ENCODE peak calls at places on chromosome 10, in six cellular contexts. V is brain microvascular endothelial cell, M is A549, E is transverse colon, J is BJ, P is foreskin fibroblast. N is an unnamed sample.

GRCh38 chr10:5618042-5618441 is 48.4 kb downstream of the ASB13 start:
- DNase-seq in V (no peak), M (no peak), E (no peak), J (no peak), P (no peak), N (no peak)

GRCh38 chr10:1643911-1644810 is 93.2 kb downstream of the ADARB2 start:
- DNase-seq in V (no peak), M (no peak), E (no peak), J (no peak), P (no peak), N (no peak)

GRCh38 chr10:48638739-48639527 is 34.1 kb upstream of the ARHGAP22 start:
- DNase-seq in V (no peak), M (no peak), E (no peak), J (no peak), P (no peak), N (no peak)

GRCh38 chr10:111344804-111345203 is 268.0 kb downstream of the ADRA2A start:
- DNase-seq in V (no peak), M (peak; percentile 12), E (no peak), J (no peak), P (no peak), N (no peak)

GRCh38 chr10:63710703-63711102 is 189.5 kb downstream of the REEP3 start:
- DNase-seq in V (no peak), M (no peak), E (no peak), J (no peak), P (no peak), N (no peak)

GRCh38 chr10:93600446-93600860 is 582 bp downstream of the RBP4 start:
- DNase-seq in V (no peak), M (no peak), E (no peak), J (no peak), P (no peak), N (no peak)

GRCh38 chr10:114754445-114755320 is 66.9 kb upstream of the FHIP2A start:
- DNase-seq in V (no peak), M (no peak), E (no peak), J (peak; percentile 80), P (peak; percentile 46), N (no peak)

GRCh38 chr10:27188259-27188658 is 33.1 kb downstream of the MASTL start:
- DNase-seq in V (no peak), M (no peak), E (no peak), J (no peak), P (no peak), N (no peak)

GRCh38 chr10:99234067-99234738 is 1.4 kb downstream of the HPSE2 start:
- DNase-seq in V (peak; percentile 14), M (peak; percentile 24), E (peak; percentile 50), J (no peak), P (peak; percentile 55), N (no peak)

GRCh38 chr10:13091816-13092215 is 8.1 kb upstream of the OPTN start:
- DNase-seq in V (no peak), M (no peak), E (no peak), J (no peak), P (no peak), N (no peak)

GRCh38 chr10:124003481-124004371 is 89.7 kb downstream of the CHST15 start:
- DNase-seq in V (no peak), M (no peak), E (no peak), J (no peak), P (no peak), N (no peak)

GRCh38 chr10:70847666-70848360 is 32.1 kb downstream of the SGPL1 start:
- DNase-seq in V (no peak), M (no peak), E (no peak), J (no peak), P (no peak), N (no peak)

GRCh38 chr10:131731780-131732630 is 168.8 kb upstream of the PPP2R2D start:
- DNase-seq in V (no peak), M (no peak), E (no peak), J (no peak), P (no peak), N (no peak)

GRCh38 chr10:110817614-110818013 is 54.1 kb upstream of the PDCD4 start:
- DNase-seq in V (no peak), M (no peak), E (no peak), J (no peak), P (no peak), N (no peak)

GRCh38 chr10:27192284-27192683 is 37.1 kb downstream of the MASTL start:
- DNase-seq in V (peak; percentile 86), M (peak; percentile 80), E (no peak), J (peak; percentile 50), P (peak; percentile 91), N (peak; percentile 63)

GRCh38 chr10:29039659-29040309 is 249.1 kb upstream of the LYZL1 start:
- DNase-seq in V (peak; percentile 79), M (peak; percentile 13), E (no peak), J (peak; percentile 83), P (peak; percentile 5), N (no peak)

GRCh38 chr10:62582098-62582705 is 208.0 kb downstream of the ZNF365 start:
- DNase-seq in V (no peak), M (no peak), E (no peak), J (no peak), P (peak; percentile 37), N (no peak)

GRCh38 chr10:59268460-59268859 is 92.0 kb downstream of the PHYHIPL start:
- DNase-seq in V (no peak), M (no peak), E (no peak), J (no peak), P (no peak), N (no peak)

GRCh38 chr10:112813866-112814596 is 136.0 kb upstream of the TCF7L2 start:
- DNase-seq in V (no peak), M (no peak), E (no peak), J (no peak), P (no peak), N (no peak)

GRCh38 chr10:105857284-105858264 is 1216.5 kb downstream of the SORCS3 start:
- DNase-seq in V (no peak), M (no peak), E (no peak), J (no peak), P (no peak), N (no peak)

GRCh38 chr10:132786279-132786528 is 257 bp upstream of the NKX6-2 start:
- DNase-seq in V (no peak), M (no peak), E (no peak), J (no peak), P (no peak), N (no peak)

GRCh38 chr10:79072041-79072441 is 3.3 kb downstream of the ZMIZ1 start:
- DNase-seq in V (no peak), M (no peak), E (no peak), J (no peak), P (no peak), N (no peak)

GRCh38 chr10:79074732-79075131 is 6.0 kb downstream of the ZMIZ1 start:
- DNase-seq in V (no peak), M (no peak), E (peak; percentile 77), J (no peak), P (no peak), N (no peak)

GRCh38 chr10:79073784-79074432 is 5.1 kb downstream of the ZMIZ1 start:
- DNase-seq in V (peak; percentile 40), M (no peak), E (peak; percentile 84), J (no peak), P (no peak), N (no peak)

GRCh38 chr10:79071535-79071923 is 2.8 kb downstream of the ZMIZ1 start:
- DNase-seq in V (no peak), M (no peak), E (no peak), J (no peak), P (no peak), N (no peak)

DNA sequence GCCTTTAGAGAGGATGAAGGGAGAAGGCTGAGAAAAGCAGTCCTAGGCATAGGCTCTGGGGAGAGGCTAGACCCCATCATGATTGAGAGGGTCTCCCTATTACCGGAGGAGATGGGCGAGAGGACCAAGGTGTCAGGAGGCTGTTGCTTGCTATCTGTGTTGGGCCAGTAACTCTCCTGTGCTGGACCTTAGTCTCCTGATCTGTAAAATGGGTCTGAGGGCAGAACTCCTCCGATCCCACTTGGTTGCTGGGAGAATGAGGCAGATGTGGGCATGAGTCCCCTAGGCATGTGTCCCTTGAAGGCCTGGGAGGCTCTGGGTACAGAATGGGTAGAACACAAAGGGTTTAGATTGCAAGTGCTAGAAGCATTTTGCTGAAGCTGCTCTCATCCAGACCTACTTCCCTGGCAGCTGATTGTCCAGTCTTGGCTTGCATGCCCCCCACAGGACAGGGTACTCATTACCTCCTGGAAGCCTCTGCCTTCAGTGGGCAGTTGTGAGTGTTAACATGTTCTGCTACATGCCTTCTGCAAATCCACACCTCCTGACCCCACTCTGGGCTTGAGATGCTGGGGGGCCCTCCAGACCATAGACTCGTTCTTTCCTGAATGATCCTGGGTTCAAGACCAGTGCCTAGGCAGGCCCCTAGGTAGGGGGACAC is 4.4 kb downstream of the ZMIZ1 start:
- DNase-seq in V (no peak), M (no peak), E (no peak), J (no peak), P (no peak), N (no peak)
- TF ChIP-seq CTCF in V (peak; percentile 37), M (no peak), E (no peak), J (no peak), P (peak; percentile 12), N (no peak)

GRCh38 chr10:31864834-31865518 is 63.7 kb downstream of the ARHGAP12 start:
- DNase-seq in V (peak; percentile 12), M (peak; percentile 44), E (no peak), J (no peak), P (no peak), N (peak; percentile 9)
- H3K4me3 ChIP-seq in V (no peak overlapping the region), M (peak overlapping the region; percentile 33), E (no peak overlapping the region), J (no peak overlapping the region), P (no peak overlapping the region), N (no peak overlapping the region)

GRCh38 chr10:100766693-100767427 is 21.5 kb downstream of the PAX2 start:
- DNase-seq in V (no peak), M (peak; percentile 29), E (no peak), J (no peak), P (no peak), N (no peak)
- TF ChIP-seq CTCF in V (no peak), M (no peak), E (no peak), J (no peak), P (no peak), N (no peak)

GRCh38 chr10:72245949-72246525 is 27.7 kb upstream of the DDIT4 start:
- DNase-seq in V (no peak), M (no peak), E (no peak), J (no peak), P (no peak), N (no peak)

GRCh38 chr10:72250666-72251065 is 23.1 kb upstream of the DDIT4 start:
- DNase-seq in V (peak; percentile 89), M (peak; percentile 66), E (peak; percentile 38), J (no peak), P (peak; percentile 70), N (no peak)

GRCh38 chr10:72244573-72245038 is 28.5 kb upstream of the ASCC1 start:
- DNase-seq in V (no peak), M (no peak), E (no peak), J (no peak), P (no peak), N (no peak)

GRCh38 chr10:72251635-72252034 is 22.1 kb upstream of the DDIT4 start:
- DNase-seq in V (no peak), M (no peak), E (no peak), J (no peak), P (no peak), N (no peak)

GRCh38 chr10:72248477-72249151 is 25.1 kb upstream of the DDIT4 start:
- DNase-seq in V (peak; percentile 77), M (peak; percentile 60), E (peak; percentile 90), J (no peak), P (peak; percentile 57), N (no peak)
- H3K4me3 ChIP-seq in V (no peak overlapping the region), M (peak overlapping the region; percentile 9), E (no peak overlapping the region), J (no peak overlapping the region), P (no peak overlapping the region), N (no peak overlapping the region)

GRCh38 chr10:18202600-18203150 is 62.5 kb downstream of the CACNB2 start:
- DNase-seq in V (no peak), M (no peak), E (no peak), J (no peak), P (no peak), N (no peak)
- TF ChIP-seq CTCF in V (no peak), M (no peak), E (no peak), J (no peak), P (no peak), N (no peak)

N was measured in HFF-Myc.